ENCODE peak calls at places on chromosome 22, in five cellular contexts. U, H, D, W and J are unnamed samples.

GRCh38 chr22:35467788-35468187 is 67.8 kb downstream of the MCM5 start:
- DNase-seq in U (no peak), H (peak), D (no peak), W (no peak), J (no peak)

GRCh38 chr22:36237462-36238347 is 1.6 kb downstream of the APOL2 start:
- DNase-seq in U (no peak), H (no peak), D (no peak), W (no peak), J (no peak)

GRCh38 chr22:49973018-49973965 is 12.7 kb downstream of the PIM3 start:
- DNase-seq in U (no peak), H (no peak), D (no peak), W (no peak), J (no peak)

GRCh38 chr22:24393012-24393559 is 34.3 kb upstream of the ADORA2A start:
- DNase-seq in U (no peak), H (no peak), D (no peak), W (no peak), J (no peak)

GRCh38 chr22:24550028-24550901 is 4.7 kb downstream of the GUCD1 start:
- DNase-seq in U (no peak), H (no peak), D (no peak), W (no peak), J (no peak)

GRCh38 chr22:30562391-30562790 is 12.1 kb downstream of the GAL3ST1 start:
- DNase-seq in U (no peak), H (no peak), D (no peak), W (no peak), J (no peak)

GRCh38 chr22:25365491-25366261 is 146.2 kb downstream of the CRYBB2 start:
- DNase-seq in U (no peak), H (no peak), D (no peak), W (no peak), J (no peak)

GRCh38 chr22:46289244-46289891 is 7.3 kb upstream of the GTSE1 start:
- DNase-seq in U (no peak), H (no peak), D (no peak), W (no peak), J (no peak)

GRCh38 chr22:43634316-43634715 is 177.8 kb downstream of the EFCAB6 start:
- DNase-seq in U (no peak), H (no peak), D (no peak), W (no peak), J (no peak)